ENCODE peak calls at places on chromosomes 5 and 9, in nine cellular contexts. S is GM06990, Q is uterus, W is NB4, M is mammary epithelial cell, A is cardiac fibroblast, C is SK-N-SH, P is stomach, Y is GM23248. I is an unnamed sample.

GRCh38 chr5:38193015-38193581 is 65.3 kb upstream of the EGFLAM start:
- DNase-seq in P (peak), A (peak), Y (peak), M (peak), Q (peak), C (peak), S (peak), W (peak), I (peak)

GRCh38 chr5:180161420-180162303 is 47.3 kb downstream of the RASGEF1C start:
- DNase-seq in S (no peak), Y (no peak), Q (no peak), P (no peak), W (peak), C (peak), A (no peak), M (no peak), I (no peak)

GRCh38 chr5:106014262-106014661 is 1656.5 kb downstream of the EFNA5 start:
- DNase-seq in P (no peak), Y (no peak), A (no peak), M (no peak), C (no peak), W (no peak), S (no peak), Q (no peak), I (no peak)

GRCh38 chr9:38068866-38069628 is at the start of gene SHB:
- DNase-seq in P (peak), Q (peak), S (peak), Y (peak), C (peak), W (peak), A (peak), M (peak), I (peak)

GRCh38 chr9:37248651-37249163 is 128.3 kb downstream of the ZCCHC7 start:
- DNase-seq in C (no peak), Q (no peak), A (no peak), W (no peak), M (no peak), Y (no peak), P (no peak), S (no peak), I (no peak)

GRCh38 chr5:31678180-31678579 is 39.2 kb downstream of the PDZD2 start:
- DNase-seq in S (no peak), P (no peak), Q (no peak), Y (no peak), M (no peak), C (no peak), A (no peak), W (no peak), I (no peak)

GRCh38 chr5:88144219-88145040 is 124.2 kb downstream of the TMEM161B start:
- DNase-seq in C (peak), W (no peak), Y (no peak), A (no peak), M (no peak), S (no peak), Q (no peak), P (no peak), I (no peak)

GRCh38 chr5:179793470-179794139 is at the start of gene LTC4S:
- DNase-seq in S (no peak), W (peak), A (peak), P (peak), C (no peak), Q (peak), M (no peak), Y (peak), I (peak)

GRCh38 chr9:37952731-37953130 is 48.8 kb upstream of the SLC25A51 start:
- DNase-seq in A (peak), C (no peak), S (no peak), P (no peak), W (no peak), M (peak), Q (peak), Y (peak), I (no peak)

GRCh38 chr5:36575367-36575781 is 31.0 kb upstream of the SLC1A3 start:
- DNase-seq in C (no peak), Y (peak), M (peak), A (peak), W (no peak), P (no peak), Q (no peak), S (no peak), I (no peak)

GRCh38 chr9:133706651-133707050 is 31.5 kb downstream of the SARDH start:
- DNase-seq in C (no peak), Q (no peak), W (no peak), M (no peak), S (no peak), Y (no peak), P (no peak), A (no peak), I (no peak)

GRCh38 chr5:42951847-42952411 is 88.2 kb downstream of the ANXA2R start:
- DNase-seq in S (peak), P (peak), W (no peak), M (no peak), A (peak), Y (peak), C (peak), Q (no peak), I (no peak)

GRCh38 chr5:1564182-1564748 is 40.5 kb upstream of the LPCAT1 start:
- DNase-seq in Q (no peak), W (peak), P (peak), S (no peak), C (no peak), A (peak), M (peak), Y (peak), I (no peak)

GRCh38 chr5:27020965-27021364 is 17.4 kb downstream of the CDH9 start:
- DNase-seq in C (no peak), A (peak), S (no peak), P (no peak), Y (peak), Q (no peak), M (peak), W (peak), I (no peak)

GRCh38 chr9:764105-764524 is 77.4 kb upstream of the DMRT1 start:
- DNase-seq in P (peak), S (peak), Q (peak), W (peak), M (peak), Y (peak), A (peak), C (peak), I (peak)

GRCh38 chr5:28473531-28474107 is 1435.2 kb upstream of the CDH9 start:
- DNase-seq in Y (no peak), P (no peak), C (no peak), M (peak), W (peak), Q (no peak), A (peak), S (no peak), I (no peak)

DNA sequence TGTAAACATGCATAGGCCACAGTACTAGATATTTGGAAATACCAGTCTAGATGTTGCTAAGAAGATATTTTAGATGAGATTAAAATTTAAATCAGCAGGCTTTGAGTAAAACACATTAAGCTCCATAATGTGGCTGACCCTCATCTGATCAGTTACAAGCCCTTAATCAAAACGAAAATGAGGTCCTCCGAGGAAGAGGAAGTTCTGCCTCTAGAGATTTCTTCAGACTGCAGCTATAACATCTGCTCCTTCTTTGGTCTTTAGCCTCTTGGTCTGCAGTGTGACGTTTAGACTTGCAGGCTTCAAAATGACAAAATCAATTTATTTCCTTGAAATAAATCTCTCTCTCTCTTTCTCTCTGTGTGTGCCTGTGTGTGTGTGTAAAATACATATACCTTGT is 1429.7 kb upstream of the CDH9 start:
- DNase-seq in A (peak), Q (no peak), P (no peak), Y (no peak), W (peak), S (no peak), M (no peak), C (no peak), I (no peak)
- H3K4me3 ChIP-seq in A (no peak), Q (no peak), P (no peak), Y (no peak), W (no peak), S (no peak), M (no peak), C (no peak), I (no peak)

GRCh38 chr9:88193766-88194165 is 55.5 kb upstream of the SPATA31C2 start:
- DNase-seq in P (no peak), A (no peak), W (no peak), M (no peak), C (no peak), Q (no peak), S (no peak), Y (no peak), I (no peak)

GRCh38 chr9:88197016-88197415 is 58.7 kb upstream of the SPATA31C2 start:
- DNase-seq in C (no peak), Y (peak), A (peak), P (no peak), Q (peak), S (no peak), W (no peak), M (peak), I (no peak)

GRCh38 chr9:88196456-88196855 is 58.2 kb upstream of the SPATA31C2 start:
- DNase-seq in W (no peak), S (no peak), A (no peak), C (no peak), Q (no peak), P (no peak), Y (no peak), M (no peak), I (no peak)

GRCh38 chr9:88198346-88198807 is 60.1 kb upstream of the SPATA31C2 start:
- DNase-seq in S (no peak), W (peak), C (no peak), Y (peak), Q (peak), A (peak), M (peak), P (no peak), I (no peak)

DNA sequence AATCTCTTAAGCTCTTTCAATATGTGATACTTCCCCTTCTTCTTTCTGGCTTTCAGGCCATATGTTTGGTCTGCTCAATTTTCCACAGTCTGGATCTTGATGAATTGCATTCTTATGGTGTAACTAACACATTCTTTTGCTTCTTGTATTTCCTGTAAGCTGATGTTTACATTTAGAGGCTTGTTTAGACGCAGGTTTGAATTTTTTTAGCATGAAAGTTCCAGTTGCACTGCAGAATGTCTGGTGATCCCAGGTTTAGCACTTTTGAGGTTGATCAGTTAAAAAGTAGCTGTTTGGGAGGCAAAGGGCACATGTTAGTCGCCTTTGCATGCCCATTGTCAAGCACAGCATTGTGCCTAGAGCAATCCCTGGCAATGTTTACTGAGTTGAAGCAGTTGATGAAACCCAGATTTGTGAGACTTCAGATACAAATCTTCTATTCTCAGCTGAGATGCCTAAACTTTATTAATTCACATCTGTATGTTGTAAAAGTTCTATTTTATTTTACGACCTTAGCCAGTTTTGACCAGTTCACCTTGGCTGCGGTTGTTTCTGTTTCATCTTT is 59.6 kb upstream of the SPATA31C2 start:
- DNase-seq in Y (peak), C (peak), Q (peak), M (peak), W (peak), P (no peak), A (peak), S (no peak), I (no peak)
- H3K4me3 ChIP-seq in Y (peak), C (peak), Q (peak), M (no peak), W (no peak), P (peak), A (no peak), S (no peak), I (no peak)

DNA sequence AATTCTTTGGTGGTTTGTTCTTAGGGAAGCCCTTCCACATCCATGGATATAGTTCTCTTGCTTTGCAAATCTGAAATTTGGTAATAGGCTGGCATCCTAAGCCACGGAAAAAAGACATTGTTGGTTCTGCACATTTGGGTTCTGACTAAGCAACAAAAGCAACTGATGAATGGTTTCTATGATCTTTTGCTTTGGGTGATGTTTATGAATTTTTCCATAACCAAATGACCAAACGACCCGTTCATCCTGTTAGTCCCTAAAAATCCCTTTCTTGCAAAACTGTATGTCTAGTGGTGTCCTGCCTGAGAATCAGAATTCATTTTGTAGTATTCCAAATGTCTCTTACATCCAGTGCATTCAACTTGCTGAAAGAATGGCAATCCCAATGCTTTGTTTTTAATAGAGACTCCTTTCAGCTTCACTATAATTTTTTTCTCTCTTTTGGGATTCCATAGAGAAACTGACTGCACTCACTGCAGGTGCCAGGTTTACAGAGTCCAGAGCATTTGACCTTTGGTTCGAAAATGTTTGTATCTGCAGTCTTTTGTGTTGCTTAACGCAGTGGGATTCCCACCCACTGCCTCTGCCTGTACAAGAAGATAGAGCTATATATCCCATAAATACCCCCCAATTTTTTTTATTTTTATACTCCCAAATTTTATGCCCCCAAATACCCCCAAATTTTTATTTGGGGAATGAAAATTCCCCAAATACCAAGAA is 4.7 kb downstream of the SPTAN1 start:
- DNase-seq in A (no peak), Q (no peak), S (no peak), M (peak), W (no peak), P (no peak), C (no peak), Y (peak), I (no peak)
- H3K4me3 ChIP-seq in A (no peak), Q (no peak), S (no peak), M (no peak), W (no peak), P (no peak), C (no peak), Y (no peak), I (no peak)

DNA sequence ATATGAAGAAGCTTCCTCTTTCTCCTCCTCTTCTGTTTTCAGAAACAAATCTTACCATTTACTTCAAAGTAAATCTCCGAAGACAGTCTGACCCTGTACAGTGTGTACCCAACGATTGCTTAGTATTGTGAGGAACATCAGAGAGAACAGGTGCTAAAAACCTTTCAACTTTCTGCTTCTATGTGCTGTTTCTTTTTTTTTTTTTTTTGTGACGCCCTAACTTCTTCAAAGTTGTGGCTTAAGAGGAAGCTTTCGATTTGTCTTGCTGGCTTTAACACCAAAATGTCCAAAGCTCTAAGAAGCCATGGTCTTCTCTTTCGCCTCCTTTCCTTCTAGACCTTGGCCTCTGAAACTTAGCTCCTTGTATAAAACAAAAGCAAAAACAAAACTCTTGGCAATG is 1.2 kb downstream of the TNFSF8 start:
- DNase-seq in Q (no peak), A (no peak), Y (no peak), P (no peak), M (no peak), W (peak), C (no peak), S (no peak), I (no peak)
- H3K4me3 ChIP-seq in Q (no peak), A (no peak), Y (no peak), P (no peak), M (no peak), W (peak), C (no peak), S (no peak), I (no peak)